ENCODE peak calls at places on chromosomes 4 and X, in seven cellular contexts. J is HT-29; P is iris pigment epithelial cell; W is AG10803; F is CD8-positive, alpha-beta T cell; Q is HepG2; R is PC-3. V is an unnamed sample.

GRCh38 chr4:65825121-65825520 is 154.8 kb upstream of the EPHA5 start:
- DNase-seq in Q (no peak), P (peak), F (no peak), R (peak), J (no peak), W (no peak), V (peak)

GRCh38 chrX:68848189-68848940 is 19.5 kb downstream of the EFNB1 start:
- DNase-seq in W (no peak), R (no peak), F (no peak), P (no peak), Q (no peak), J (no peak), V (no peak)

GRCh38 chr4:16104520-16104919 is 20.7 kb upstream of the PROM1 start:
- DNase-seq in P (no peak), Q (no peak), J (no peak), W (no peak), R (no peak), F (no peak), V (no peak)

GRCh38 chr4:109649872-109650271 is 53.4 kb downstream of the CASP6 start:
- DNase-seq in Q (no peak), P (no peak), J (no peak), W (no peak), F (no peak), R (no peak), V (no peak)

GRCh38 chr4:41880840-41881831 is 54.1 kb upstream of the TMEM33 start:
- DNase-seq in W (no peak), P (no peak), R (no peak), J (no peak), Q (no peak), F (no peak), V (no peak)

GRCh38 chr4:90996813-90997212 is 869.6 kb downstream of the CCSER1 start:
- DNase-seq in W (no peak), F (no peak), Q (no peak), P (no peak), J (no peak), R (no peak), V (no peak)

GRCh38 chrX:136572030-136572429 is 40.0 kb downstream of the VGLL1 start:
- DNase-seq in Q (no peak), J (peak), F (no peak), W (no peak), R (peak), P (no peak), V (peak)

GRCh38 chrX:116726806-116727205 is 264.0 kb upstream of the CT83 start:
- DNase-seq in P (no peak), W (no peak), J (no peak), R (no peak), F (no peak), Q (no peak), V (no peak)

GRCh38 chr4:108446554-108446953 is 173.8 kb upstream of the RPL34 start:
- DNase-seq in W (no peak), J (peak), R (no peak), P (no peak), F (no peak), Q (no peak), V (no peak)

GRCh38 chrX:63686878-63687714 is 97.9 kb downstream of the ARHGEF9 start:
- DNase-seq in Q (peak), J (peak), P (peak), W (peak), R (peak), F (no peak), V (peak)

GRCh38 chr4:80393246-80393969 is 57.9 kb downstream of the CFAP299 start:
- DNase-seq in P (peak), Q (no peak), J (no peak), W (peak), R (peak), F (no peak), V (peak)

GRCh38 chrX:153770606-153771175 is 6.6 kb downstream of the PLXNB3 start:
- DNase-seq in J (no peak), Q (no peak), R (no peak), F (no peak), W (no peak), P (no peak), V (no peak)

GRCh38 chr4:89290727-89291126 is 16.9 kb downstream of the GPRIN3 start:
- DNase-seq in W (no peak), P (no peak), F (no peak), J (no peak), Q (no peak), R (no peak), V (no peak)

GRCh38 chrX:119150163-119151135 is 22.8 kb upstream of the KIAA1210 start:
- DNase-seq in F (no peak), J (no peak), W (no peak), R (no peak), Q (no peak), P (peak), V (no peak)

GRCh38 chr4:88158360-88159136 is at the start of gene ABCG2:
- DNase-seq in W (peak), F (no peak), Q (peak), P (peak), R (no peak), J (peak), V (peak)

GRCh38 chr4:184960505-184960971 is 57.8 kb upstream of the HELT start:
- DNase-seq in R (no peak), F (no peak), W (no peak), Q (peak), J (no peak), P (peak), V (no peak)

GRCh38 chr4:121326580-121326979 is 54.2 kb downstream of the QRFPR start:
- DNase-seq in J (no peak), P (no peak), F (no peak), Q (no peak), R (no peak), W (no peak), V (no peak)

GRCh38 chrX:143788265-143788664 is 67.7 kb upstream of the SPANXN2 start:
- DNase-seq in J (peak), P (peak), W (peak), Q (no peak), F (no peak), R (peak), V (peak)

GRCh38 chr4:94488667-94489066 is 36.9 kb downstream of the PDLIM5 start:
- DNase-seq in R (peak), J (no peak), F (no peak), W (peak), Q (no peak), P (peak), V (peak)

GRCh38 chrX:139091878-139092277 is 380.4 kb upstream of the FGF13 start:
- DNase-seq in W (no peak), J (no peak), F (no peak), P (no peak), Q (no peak), R (no peak), V (no peak)

GRCh38 chrX:20265221-20265725 is 1.4 kb downstream of the RPS6KA3 start:
- DNase-seq in F (peak), P (peak), R (peak), W (peak), J (peak), Q (peak), V (peak)

GRCh38 chrX:71081348-71082148 is 13.4 kb upstream of the SNX12 start:
- DNase-seq in W (peak), R (peak), F (no peak), Q (peak), P (peak), J (no peak), V (peak)

GRCh38 chr4:181528570-181529184 is 714.5 kb upstream of the TENM3 start:
- DNase-seq in R (peak), W (peak), P (peak), F (no peak), Q (peak), J (peak), V (peak)

GRCh38 chrX:41779058-41779564 is 55.1 kb downstream of the GPR82 start:
- DNase-seq in Q (peak), W (peak), R (peak), J (peak), P (peak), F (no peak), V (peak)

GRCh38 chr4:99965674-99966350 is 15.7 kb upstream of the H2AZ1 start:
- DNase-seq in W (no peak), R (no peak), P (peak), J (no peak), Q (no peak), F (no peak), V (peak)

GRCh38 chr4:87120411-87121162 is 99.8 kb downstream of the KLHL8 start:
- DNase-seq in R (peak), P (peak), W (no peak), F (no peak), J (peak), Q (peak), V (no peak)

GRCh38 chr4:101418055-101418454 is 70.7 kb upstream of the PPP3CA start:
- DNase-seq in Q (no peak), R (no peak), W (peak), J (no peak), P (no peak), F (peak), V (no peak)

GRCh38 chrX:7330971-7331746 is 183.2 kb upstream of the PUDP start:
- DNase-seq in R (no peak), Q (no peak), W (peak), J (no peak), P (peak), F (no peak), V (peak)

GRCh38 chrX:12197030-12197429 is 58.8 kb downstream of the FRMPD4 start:
- DNase-seq in Q (no peak), F (no peak), J (no peak), W (peak), R (no peak), P (no peak), V (no peak)

GRCh38 chrX:70613295-70613694 is 168.7 kb downstream of the DLG3 start:
- DNase-seq in W (peak), Q (no peak), J (no peak), P (no peak), R (no peak), F (no peak), V (peak)

GRCh38 chr4:74056114-74056857 is 17.8 kb upstream of the CXCL3 start:
- DNase-seq in Q (no peak), W (peak), P (peak), J (peak), R (peak), F (no peak), V (peak)

GRCh38 chr4:27000820-27001219 is 140.2 kb downstream of the STIM2 start:
- DNase-seq in R (peak), Q (no peak), P (no peak), F (no peak), J (peak), W (no peak), V (peak)

GRCh38 chr4:165627548-165627947 is 245.5 kb upstream of the TLL1 start:
- DNase-seq in P (no peak), W (no peak), F (no peak), R (no peak), Q (no peak), J (no peak), V (peak)

GRCh38 chr4:159069922-159070321 is 33.0 kb upstream of the RAPGEF2 start:
- DNase-seq in W (peak), J (no peak), F (no peak), P (peak), R (no peak), Q (no peak), V (peak)

GRCh38 chr4:114780205-114780604 is 181.6 kb downstream of the UGT8 start:
- DNase-seq in J (peak), R (peak), F (no peak), P (peak), Q (peak), W (peak), V (peak)

GRCh38 chrX:93977641-93978040 is 303.6 kb downstream of the FAM133A start:
- DNase-seq in P (peak), W (no peak), Q (no peak), F (no peak), R (no peak), J (no peak), V (no peak)

V was measured in ELR.